ENCODE peak calls at places on chromosome 5, in eight cellular contexts. One of them, this sample, is unnamed.

GRCh38 chr5:42874621-42875198 is 63.0 kb upstream of the SELENOP start:
- DNase-seq in caudate nucleus: no peak
- DNase-seq in T-helper 17 cell: no peak
- DNase-seq in left kidney: no peak
- DNase-seq in HT1080: no peak
- DNase-seq in AG04450: no peak
- DNase-seq in central memory CD4-positive, alpha-beta T cell: no peak
- DNase-seq in SK-N-SH: no peak
- DNase-seq in this sample: no peak

GRCh38 chr5:173697931-173698579 is 81.6 kb upstream of the BOD1 start:
- DNase-seq in HT1080: no peak
- DNase-seq in caudate nucleus: no peak
- DNase-seq in T-helper 17 cell: no peak
- DNase-seq in left kidney: no peak
- DNase-seq in AG04450: no peak
- DNase-seq in central memory CD4-positive, alpha-beta T cell: no peak
- DNase-seq in SK-N-SH: no peak
- DNase-seq in this sample: peak; percentile 27

GRCh38 chr5:176596689-176597416 is 13.1 kb downstream of the GPRIN1 start:
- DNase-seq in T-helper 17 cell: peak; percentile 53
- DNase-seq in left kidney: peak; percentile 81
- DNase-seq in central memory CD4-positive, alpha-beta T cell: peak; percentile 65
- DNase-seq in caudate nucleus: no peak
- DNase-seq in HT1080: no peak
- DNase-seq in AG04450: no peak
- DNase-seq in SK-N-SH: no peak
- DNase-seq in this sample: peak; percentile 42

GRCh38 chr5:116002116-116002906 is 30.0 kb upstream of the ARL14EPL start:
- DNase-seq in T-helper 17 cell: no peak
- DNase-seq in AG04450: no peak
- DNase-seq in caudate nucleus: no peak
- DNase-seq in central memory CD4-positive, alpha-beta T cell: no peak
- DNase-seq in HT1080: no peak
- DNase-seq in SK-N-SH: no peak
- DNase-seq in left kidney: no peak
- DNase-seq in this sample: no peak

GRCh38 chr5:68315679-68316271 is 100.2 kb downstream of the PIK3R1 start:
- DNase-seq in AG04450: no peak
- DNase-seq in caudate nucleus: no peak
- DNase-seq in left kidney: peak; percentile 42
- DNase-seq in central memory CD4-positive, alpha-beta T cell: peak; percentile 23
- DNase-seq in SK-N-SH: no peak
- DNase-seq in T-helper 17 cell: peak; percentile 11
- DNase-seq in HT1080: no peak
- DNase-seq in this sample: no peak

GRCh38 chr5:142537938-142538337 is 148.0 kb downstream of the FGF1 start:
- DNase-seq in HT1080: peak; percentile 23
- DNase-seq in caudate nucleus: no peak
- DNase-seq in central memory CD4-positive, alpha-beta T cell: no peak
- DNase-seq in T-helper 17 cell: no peak
- DNase-seq in SK-N-SH: no peak
- DNase-seq in left kidney: no peak
- DNase-seq in AG04450: no peak
- DNase-seq in this sample: no peak

GRCh38 chr5:58459276-58459859 is 518 bp downstream of the PLK2 start:
- DNase-seq in SK-N-SH: no peak
- DNase-seq in HT1080: peak; percentile 46
- DNase-seq in T-helper 17 cell: peak; percentile 13
- DNase-seq in left kidney: peak; percentile 81
- DNase-seq in AG04450: no peak
- DNase-seq in central memory CD4-positive, alpha-beta T cell: peak; percentile 21
- DNase-seq in caudate nucleus: no peak
- DNase-seq in this sample: peak; percentile 34

GRCh38 chr5:9104576-9105339 is 441.1 kb downstream of the SEMA5A start:
- DNase-seq in HT1080: peak; percentile 21
- DNase-seq in T-helper 17 cell: no peak
- DNase-seq in left kidney: no peak
- DNase-seq in SK-N-SH: no peak
- DNase-seq in central memory CD4-positive, alpha-beta T cell: no peak
- DNase-seq in AG04450: no peak
- DNase-seq in caudate nucleus: no peak
- DNase-seq in this sample: no peak

GRCh38 chr5:107719207-107719606 is 48.5 kb upstream of the EFNA5 start:
- DNase-seq in T-helper 17 cell: no peak
- DNase-seq in left kidney: no peak
- DNase-seq in HT1080: peak; percentile 51
- DNase-seq in SK-N-SH: no peak
- DNase-seq in caudate nucleus: no peak
- DNase-seq in AG04450: no peak
- DNase-seq in central memory CD4-positive, alpha-beta T cell: no peak
- DNase-seq in this sample: no peak

GRCh38 chr5:98781964-98782363 is 8.5 kb downstream of the RGMB start:
- DNase-seq in AG04450: no peak
- DNase-seq in left kidney: no peak
- DNase-seq in SK-N-SH: no peak
- DNase-seq in T-helper 17 cell: no peak
- DNase-seq in HT1080: no peak
- DNase-seq in caudate nucleus: no peak
- DNase-seq in central memory CD4-positive, alpha-beta T cell: no peak
- DNase-seq in this sample: no peak

GRCh38 chr5:177089146-177089545 is 2.4 kb downstream of the FGFR4 start:
- DNase-seq in central memory CD4-positive, alpha-beta T cell: no peak
- DNase-seq in left kidney: no peak
- DNase-seq in T-helper 17 cell: no peak
- DNase-seq in SK-N-SH: peak; percentile 35
- DNase-seq in HT1080: no peak
- DNase-seq in caudate nucleus: no peak
- DNase-seq in AG04450: no peak
- DNase-seq in this sample: no peak

GRCh38 chr5:39700523-39700922 is 275.7 kb upstream of the DAB2 start:
- DNase-seq in T-helper 17 cell: no peak
- DNase-seq in left kidney: no peak
- DNase-seq in central memory CD4-positive, alpha-beta T cell: no peak
- DNase-seq in SK-N-SH: no peak
- DNase-seq in AG04450: no peak
- DNase-seq in HT1080: no peak
- DNase-seq in caudate nucleus: no peak
- DNase-seq in this sample: no peak

GRCh38 chr5:156330141-156330870 is 3.3 kb downstream of the SGCD start:
- DNase-seq in left kidney: no peak
- DNase-seq in SK-N-SH: no peak
- DNase-seq in HT1080: peak; percentile 4
- DNase-seq in T-helper 17 cell: no peak
- DNase-seq in AG04450: no peak
- DNase-seq in caudate nucleus: no peak
- DNase-seq in central memory CD4-positive, alpha-beta T cell: no peak
- DNase-seq in this sample: no peak

GRCh38 chr5:150161242-150162141 is 5.1 kb upstream of the CDX1 start:
- DNase-seq in T-helper 17 cell: peak; percentile 36
- DNase-seq in central memory CD4-positive, alpha-beta T cell: peak; percentile 44
- DNase-seq in left kidney: peak; percentile 89
- DNase-seq in HT1080: peak; percentile 76
- DNase-seq in caudate nucleus: peak; percentile 37
- DNase-seq in SK-N-SH: peak; percentile 89
- DNase-seq in AG04450: no peak
- DNase-seq in this sample: peak; percentile 87

GRCh38 chr5:137265457-137265856 is 233.7 kb downstream of the SPOCK1 start:
- DNase-seq in left kidney: no peak
- DNase-seq in caudate nucleus: no peak
- DNase-seq in AG04450: no peak
- DNase-seq in central memory CD4-positive, alpha-beta T cell: no peak
- DNase-seq in HT1080: peak; percentile 4
- DNase-seq in T-helper 17 cell: no peak
- DNase-seq in SK-N-SH: no peak
- DNase-seq in this sample: no peak

GRCh38 chr5:87282254-87282653 is 14.6 kb downstream of the RASA1 start:
- DNase-seq in central memory CD4-positive, alpha-beta T cell: peak; percentile 51
- DNase-seq in T-helper 17 cell: no peak
- DNase-seq in left kidney: no peak
- DNase-seq in SK-N-SH: no peak
- DNase-seq in AG04450: no peak
- DNase-seq in HT1080: no peak
- DNase-seq in caudate nucleus: no peak
- DNase-seq in this sample: no peak

GRCh38 chr5:104937591-104937990 is 1375.0 kb upstream of the NUDT12 start:
- DNase-seq in caudate nucleus: no peak
- DNase-seq in T-helper 17 cell: no peak
- DNase-seq in HT1080: no peak
- DNase-seq in central memory CD4-positive, alpha-beta T cell: no peak
- DNase-seq in AG04450: no peak
- DNase-seq in left kidney: no peak
- DNase-seq in SK-N-SH: no peak
- DNase-seq in this sample: no peak

GRCh38 chr5:100904259-100904822 is 1.3 kb upstream of the ST8SIA4 start:
- DNase-seq in central memory CD4-positive, alpha-beta T cell: peak; percentile 61
- DNase-seq in SK-N-SH: no peak
- DNase-seq in AG04450: no peak
- DNase-seq in T-helper 17 cell: peak; percentile 16
- DNase-seq in left kidney: peak; percentile 64
- DNase-seq in caudate nucleus: no peak
- DNase-seq in HT1080: no peak
- DNase-seq in this sample: peak; percentile 26

GRCh38 chr5:176537608-176538504 is 654 bp upstream of the RNF44 start:
- DNase-seq in T-helper 17 cell: peak; percentile 90
- DNase-seq in SK-N-SH: peak; percentile 90
- DNase-seq in AG04450: peak; percentile 99
- DNase-seq in HT1080: peak; percentile 99
- DNase-seq in caudate nucleus: peak; percentile 99
- DNase-seq in left kidney: peak; percentile 100
- DNase-seq in central memory CD4-positive, alpha-beta T cell: peak; percentile 98
- DNase-seq in this sample: peak; percentile 99

GRCh38 chr5:10832987-10833386 is 72.0 kb upstream of the DAP start:
- DNase-seq in central memory CD4-positive, alpha-beta T cell: no peak
- DNase-seq in AG04450: peak; percentile 45
- DNase-seq in caudate nucleus: no peak
- DNase-seq in SK-N-SH: no peak
- DNase-seq in T-helper 17 cell: no peak
- DNase-seq in HT1080: no peak
- DNase-seq in left kidney: peak; percentile 24
- DNase-seq in this sample: no peak

GRCh38 chr5:149414405-149415244 is 35.5 kb upstream of the IL17B start:
- DNase-seq in central memory CD4-positive, alpha-beta T cell: no peak
- DNase-seq in SK-N-SH: no peak
- DNase-seq in caudate nucleus: no peak
- DNase-seq in HT1080: no peak
- DNase-seq in left kidney: no peak
- DNase-seq in T-helper 17 cell: no peak
- DNase-seq in AG04450: no peak
- DNase-seq in this sample: no peak

GRCh38 chr5:127089206-127089605 is 15.9 kb upstream of the C5orf63 start:
- DNase-seq in T-helper 17 cell: no peak
- DNase-seq in SK-N-SH: no peak
- DNase-seq in AG04450: no peak
- DNase-seq in HT1080: no peak
- DNase-seq in caudate nucleus: no peak
- DNase-seq in left kidney: no peak
- DNase-seq in central memory CD4-positive, alpha-beta T cell: no peak
- DNase-seq in this sample: no peak

GRCh38 chr5:139844472-139845145 is 49.0 kb downstream of the PSD2 start:
- DNase-seq in SK-N-SH: peak; percentile 81
- DNase-seq in left kidney: peak; percentile 89
- DNase-seq in AG04450: peak; percentile 11
- DNase-seq in T-helper 17 cell: peak; percentile 39
- DNase-seq in HT1080: peak; percentile 78
- DNase-seq in central memory CD4-positive, alpha-beta T cell: peak; percentile 45
- DNase-seq in caudate nucleus: peak; percentile 60
- DNase-seq in this sample: peak; percentile 78

GRCh38 chr5:160269017-160269416 is 39.7 kb downstream of the FABP6 start:
- DNase-seq in T-helper 17 cell: no peak
- DNase-seq in left kidney: peak; percentile 44
- DNase-seq in HT1080: no peak
- DNase-seq in AG04450: peak; percentile 56
- DNase-seq in caudate nucleus: peak; percentile 19
- DNase-seq in SK-N-SH: peak; percentile 51
- DNase-seq in central memory CD4-positive, alpha-beta T cell: no peak
- DNase-seq in this sample: peak; percentile 73

GRCh38 chr5:158720316-158720715 is 379.4 kb downstream of the EBF1 start:
- DNase-seq in left kidney: no peak
- DNase-seq in SK-N-SH: no peak
- DNase-seq in T-helper 17 cell: no peak
- DNase-seq in central memory CD4-positive, alpha-beta T cell: no peak
- DNase-seq in AG04450: no peak
- DNase-seq in HT1080: no peak
- DNase-seq in caudate nucleus: no peak
- DNase-seq in this sample: no peak

GRCh38 chr5:159805021-159805420 is 111.3 kb upstream of the ADRA1B start:
- DNase-seq in SK-N-SH: no peak
- DNase-seq in T-helper 17 cell: no peak
- DNase-seq in HT1080: no peak
- DNase-seq in AG04450: no peak
- DNase-seq in central memory CD4-positive, alpha-beta T cell: no peak
- DNase-seq in caudate nucleus: no peak
- DNase-seq in left kidney: no peak
- DNase-seq in this sample: no peak

GRCh38 chr5:141528401-141528984 is 39.6 kb downstream of the PCDHGC5 start:
- DNase-seq in T-helper 17 cell: no peak
- DNase-seq in central memory CD4-positive, alpha-beta T cell: no peak
- DNase-seq in HT1080: no peak
- DNase-seq in caudate nucleus: no peak
- DNase-seq in left kidney: no peak
- DNase-seq in AG04450: no peak
- DNase-seq in SK-N-SH: no peak
- DNase-seq in this sample: no peak